ENCODE peak calls at places on chromosomes 11 and 22, in ten cellular contexts. One of them, this sample, is unnamed.
A peak's percentile ranks its signal among the peaks of the same experiment; 100 is the strongest.

GRCh38 chr11:17887779-17888178 is 125.1 kb downstream of the SERGEF start:
- DNase-seq in tibial artery: no peak
- DNase-seq in RWPE1: no peak
- DNase-seq in cardiac muscle cell: peak; percentile 15
- DNase-seq in K562: no peak
- DNase-seq in GM23338: peak; percentile 78
- DNase-seq in PC-9: no peak
- DNase-seq in coronary artery: no peak
- DNase-seq in GM23248: no peak
- DNase-seq in fibroblast of lung: peak; percentile 1
- DNase-seq in this sample: no peak

GRCh38 chr22:19378362-19378711 is 53.2 kb downstream of the HIRA start:
- DNase-seq in tibial artery: no peak
- DNase-seq in RWPE1: no peak
- DNase-seq in cardiac muscle cell: no peak
- DNase-seq in K562: no peak
- DNase-seq in GM23338: no peak
- DNase-seq in PC-9: no peak
- DNase-seq in coronary artery: peak; percentile 38
- DNase-seq in GM23248: no peak
- DNase-seq in fibroblast of lung: no peak
- DNase-seq in this sample: no peak

GRCh38 chr22:17703811-17704210 is 65.3 kb downstream of the BCL2L13 start:
- DNase-seq in tibial artery: no peak
- DNase-seq in RWPE1: no peak
- DNase-seq in cardiac muscle cell: peak; percentile 10
- DNase-seq in K562: no peak
- DNase-seq in GM23338: no peak
- DNase-seq in PC-9: no peak
- DNase-seq in coronary artery: no peak
- DNase-seq in GM23248: peak; percentile 37
- DNase-seq in fibroblast of lung: peak; percentile 7
- DNase-seq in this sample: no peak

GRCh38 chr22:37647317-37647716 is 7.8 kb downstream of the SH3BP1 start:
- DNase-seq in tibial artery: no peak
- DNase-seq in RWPE1: no peak
- DNase-seq in cardiac muscle cell: no peak
- DNase-seq in K562: no peak
- DNase-seq in GM23338: no peak
- DNase-seq in PC-9: no peak
- DNase-seq in coronary artery: no peak
- DNase-seq in GM23248: no peak
- DNase-seq in fibroblast of lung: no peak
- DNase-seq in this sample: no peak

GRCh38 chr22:34975721-34976120 is 90.2 kb upstream of the ISX start:
- DNase-seq in tibial artery: no peak
- DNase-seq in RWPE1: no peak
- DNase-seq in cardiac muscle cell: no peak
- DNase-seq in K562: no peak
- DNase-seq in GM23338: peak; percentile 60
- DNase-seq in PC-9: no peak
- DNase-seq in coronary artery: no peak
- DNase-seq in GM23248: no peak
- DNase-seq in fibroblast of lung: no peak
- DNase-seq in this sample: no peak

GRCh38 chr11:3178349-3178748 is 13.2 kb upstream of the OSBPL5 start:
- DNase-seq in tibial artery: no peak
- DNase-seq in RWPE1: no peak
- DNase-seq in cardiac muscle cell: peak; percentile 70
- DNase-seq in K562: no peak
- DNase-seq in GM23338: no peak
- DNase-seq in PC-9: no peak
- DNase-seq in coronary artery: no peak
- DNase-seq in GM23248: peak; percentile 50
- DNase-seq in fibroblast of lung: peak; percentile 86
- DNase-seq in this sample: no peak

GRCh38 chr11:123751777-123752176 is 2.5 kb downstream of the OR6X1 start:
- DNase-seq in tibial artery: no peak
- DNase-seq in RWPE1: no peak
- DNase-seq in cardiac muscle cell: no peak
- DNase-seq in K562: no peak
- DNase-seq in GM23338: no peak
- DNase-seq in PC-9: no peak
- DNase-seq in coronary artery: no peak
- DNase-seq in GM23248: no peak
- DNase-seq in fibroblast of lung: no peak
- DNase-seq in this sample: no peak

GRCh38 chr22:27866136-27867091 is 52.6 kb downstream of the PITPNB start:
- DNase-seq in tibial artery: peak; percentile 67
- DNase-seq in RWPE1: peak; percentile 71
- DNase-seq in cardiac muscle cell: peak; percentile 90
- DNase-seq in K562: no peak
- DNase-seq in GM23338: no peak
- DNase-seq in PC-9: no peak
- DNase-seq in coronary artery: no peak
- DNase-seq in GM23248: peak; percentile 95
- DNase-seq in fibroblast of lung: peak; percentile 92
- DNase-seq in this sample: no peak

GRCh38 chr11:2471804-2472096 is 26.9 kb downstream of the KCNQ1 start:
- DNase-seq in tibial artery: no peak
- DNase-seq in RWPE1: no peak
- DNase-seq in cardiac muscle cell: no peak
- DNase-seq in K562: no peak
- DNase-seq in GM23338: no peak
- DNase-seq in PC-9: no peak
- DNase-seq in coronary artery: no peak
- DNase-seq in GM23248: no peak
- DNase-seq in fibroblast of lung: no peak
- DNase-seq in this sample: no peak

GRCh38 chr22:37353839-37354238 is 71.5 kb downstream of the CYTH4 start:
- DNase-seq in tibial artery: no peak
- DNase-seq in RWPE1: peak; percentile 65
- DNase-seq in cardiac muscle cell: no peak
- DNase-seq in K562: no peak
- DNase-seq in GM23338: no peak
- DNase-seq in PC-9: peak; percentile 59
- DNase-seq in coronary artery: no peak
- DNase-seq in GM23248: peak; percentile 74
- DNase-seq in fibroblast of lung: peak; percentile 94
- DNase-seq in this sample: no peak

GRCh38 chr11:100680070-100680469 is 7.0 kb upstream of the ARHGAP42 start:
- DNase-seq in tibial artery: no peak
- DNase-seq in RWPE1: no peak
- DNase-seq in cardiac muscle cell: no peak
- DNase-seq in K562: no peak
- DNase-seq in GM23338: no peak
- DNase-seq in PC-9: no peak
- DNase-seq in coronary artery: no peak
- DNase-seq in GM23248: no peak
- DNase-seq in fibroblast of lung: no peak
- DNase-seq in this sample: no peak

GRCh38 chr11:86587559-86588193 is 84.7 kb downstream of the ME3 start:
- DNase-seq in tibial artery: no peak
- DNase-seq in RWPE1: no peak
- DNase-seq in cardiac muscle cell: no peak
- DNase-seq in K562: no peak
- DNase-seq in GM23338: no peak
- DNase-seq in PC-9: no peak
- DNase-seq in coronary artery: no peak
- DNase-seq in GM23248: no peak
- DNase-seq in fibroblast of lung: no peak
- DNase-seq in this sample: no peak
- H3K27ac ChIP-seq in tibial artery: peak overlapping the region; percentile 52
- H3K27ac ChIP-seq in RWPE1: no peak overlapping the region
- H3K27ac ChIP-seq in cardiac muscle cell: no peak overlapping the region
- H3K27ac ChIP-seq in K562: no peak overlapping the region
- H3K27ac ChIP-seq in GM23338: no peak overlapping the region
- H3K27ac ChIP-seq in PC-9: no peak overlapping the region
- H3K27ac ChIP-seq in coronary artery: peak overlapping the region; percentile 15
- H3K27ac ChIP-seq in GM23248: no peak overlapping the region
- H3K27ac ChIP-seq in fibroblast of lung: no peak overlapping the region
- H3K27ac ChIP-seq in this sample: no peak overlapping the region

GRCh38 chr11:67271548-67272284 is 5.4 kb downstream of the GRK2 start:
- DNase-seq in tibial artery: peak; percentile 45
- DNase-seq in RWPE1: no peak
- DNase-seq in cardiac muscle cell: no peak
- DNase-seq in K562: no peak
- DNase-seq in GM23338: no peak
- DNase-seq in PC-9: no peak
- DNase-seq in coronary artery: peak; percentile 80
- DNase-seq in GM23248: no peak
- DNase-seq in fibroblast of lung: no peak
- DNase-seq in this sample: peak; percentile 52

GRCh38 chr11:67271212-67271547 is 4.9 kb downstream of the GRK2 start:
- DNase-seq in tibial artery: no peak
- DNase-seq in RWPE1: no peak
- DNase-seq in cardiac muscle cell: no peak
- DNase-seq in K562: no peak
- DNase-seq in GM23338: no peak
- DNase-seq in PC-9: no peak
- DNase-seq in coronary artery: no peak
- DNase-seq in GM23248: no peak
- DNase-seq in fibroblast of lung: no peak
- DNase-seq in this sample: no peak

GRCh38 chr11:67273260-67273990 is 7.2 kb downstream of the GRK2 start:
- DNase-seq in tibial artery: peak; percentile 22
- DNase-seq in RWPE1: no peak
- DNase-seq in cardiac muscle cell: no peak
- DNase-seq in K562: no peak
- DNase-seq in GM23338: no peak
- DNase-seq in PC-9: no peak
- DNase-seq in coronary artery: no peak
- DNase-seq in GM23248: no peak
- DNase-seq in fibroblast of lung: no peak
- DNase-seq in this sample: no peak

GRCh38 chr11:67270256-67271211 is 4.3 kb downstream of the GRK2 start:
- DNase-seq in tibial artery: peak; percentile 71
- DNase-seq in RWPE1: no peak
- DNase-seq in cardiac muscle cell: peak; percentile 47
- DNase-seq in K562: no peak
- DNase-seq in GM23338: peak; percentile 82
- DNase-seq in PC-9: no peak
- DNase-seq in coronary artery: no peak
- DNase-seq in GM23248: no peak
- DNase-seq in fibroblast of lung: no peak
- DNase-seq in this sample: no peak

GRCh38 chr11:67272327-67273259 is 6.3 kb downstream of the GRK2 start:
- DNase-seq in tibial artery: peak; percentile 23
- DNase-seq in RWPE1: no peak
- DNase-seq in cardiac muscle cell: no peak
- DNase-seq in K562: no peak
- DNase-seq in GM23338: no peak
- DNase-seq in PC-9: no peak
- DNase-seq in coronary artery: no peak
- DNase-seq in GM23248: no peak
- DNase-seq in fibroblast of lung: no peak
- DNase-seq in this sample: no peak
- H3K27ac ChIP-seq in tibial artery: peak overlapping the region; percentile 93
- H3K27ac ChIP-seq in RWPE1: peak overlapping the region; percentile 96
- H3K27ac ChIP-seq in cardiac muscle cell: no peak overlapping the region
- H3K27ac ChIP-seq in K562: no peak overlapping the region
- H3K27ac ChIP-seq in GM23338: no peak overlapping the region
- H3K27ac ChIP-seq in PC-9: no peak overlapping the region
- H3K27ac ChIP-seq in coronary artery: peak overlapping the region; percentile 59
- H3K27ac ChIP-seq in GM23248: no peak overlapping the region
- H3K27ac ChIP-seq in fibroblast of lung: peak overlapping the region; percentile 29
- H3K27ac ChIP-seq in this sample: peak overlapping the region; percentile 59

DNA sequence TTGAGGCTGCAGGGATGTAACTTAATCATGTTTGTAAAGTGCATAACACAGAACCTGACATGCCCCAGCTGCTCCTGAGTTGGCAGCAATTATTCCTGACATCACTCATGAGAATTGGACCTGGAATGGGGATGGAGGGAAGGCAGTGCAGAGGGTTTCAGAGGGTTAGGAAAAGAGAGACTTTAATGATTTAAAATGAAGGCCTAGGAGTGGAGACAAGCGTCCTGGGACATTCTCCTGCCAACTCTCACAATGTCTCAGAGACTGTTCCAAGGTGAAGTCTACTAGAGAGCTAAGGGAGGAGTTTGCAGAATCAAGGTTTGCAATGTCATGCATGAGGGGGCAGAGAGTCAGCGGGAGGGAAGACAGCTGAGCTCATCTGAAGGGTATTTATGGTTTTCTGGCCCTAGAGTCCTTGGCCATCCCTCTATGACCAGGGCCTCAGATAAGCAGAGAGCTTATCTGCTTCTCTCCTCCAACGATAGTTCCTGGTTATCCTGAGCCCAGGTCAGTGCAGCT is 36.9 kb downstream of the GGTLC2 start:
- DNase-seq in tibial artery: no peak
- DNase-seq in RWPE1: no peak
- DNase-seq in cardiac muscle cell: peak; percentile 36
- DNase-seq in K562: no peak
- DNase-seq in GM23338: no peak
- DNase-seq in PC-9: no peak
- DNase-seq in coronary artery: no peak
- DNase-seq in GM23248: peak; percentile 51
- DNase-seq in fibroblast of lung: peak; percentile 11
- DNase-seq in this sample: no peak
- H3K27ac ChIP-seq in tibial artery: no peak overlapping the region
- H3K27ac ChIP-seq in RWPE1: no peak overlapping the region
- H3K27ac ChIP-seq in cardiac muscle cell: no peak overlapping the region
- H3K27ac ChIP-seq in K562: no peak overlapping the region
- H3K27ac ChIP-seq in GM23338: no peak overlapping the region
- H3K27ac ChIP-seq in PC-9: no peak overlapping the region
- H3K27ac ChIP-seq in coronary artery: no peak overlapping the region
- H3K27ac ChIP-seq in GM23248: no peak overlapping the region
- H3K27ac ChIP-seq in fibroblast of lung: no peak overlapping the region
- H3K27ac ChIP-seq in this sample: no peak overlapping the region

GRCh38 chr11:130528862-130529261 is 80.4 kb downstream of the ADAMTS15 start:
- DNase-seq in tibial artery: no peak
- DNase-seq in RWPE1: no peak
- DNase-seq in cardiac muscle cell: no peak
- DNase-seq in K562: no peak
- DNase-seq in GM23338: no peak
- DNase-seq in PC-9: no peak
- DNase-seq in coronary artery: peak; percentile 55
- DNase-seq in GM23248: no peak
- DNase-seq in fibroblast of lung: no peak
- DNase-seq in this sample: no peak

GRCh38 chr11:130528301-130528651 is 79.8 kb downstream of the ADAMTS15 start:
- DNase-seq in tibial artery: no peak
- DNase-seq in RWPE1: no peak
- DNase-seq in cardiac muscle cell: no peak
- DNase-seq in K562: no peak
- DNase-seq in GM23338: no peak
- DNase-seq in PC-9: peak; percentile 38
- DNase-seq in coronary artery: peak; percentile 70
- DNase-seq in GM23248: no peak
- DNase-seq in fibroblast of lung: peak; percentile 71
- DNase-seq in this sample: no peak

GRCh38 chr11:130525307-130525706 is 76.9 kb downstream of the ADAMTS15 start:
- DNase-seq in tibial artery: no peak
- DNase-seq in RWPE1: no peak
- DNase-seq in cardiac muscle cell: no peak
- DNase-seq in K562: no peak
- DNase-seq in GM23338: no peak
- DNase-seq in PC-9: no peak
- DNase-seq in coronary artery: peak; percentile 50
- DNase-seq in GM23248: no peak
- DNase-seq in fibroblast of lung: no peak
- DNase-seq in this sample: no peak

GRCh38 chr11:130531061-130531460 is 82.6 kb downstream of the ADAMTS15 start:
- DNase-seq in tibial artery: no peak
- DNase-seq in RWPE1: no peak
- DNase-seq in cardiac muscle cell: peak; percentile 39
- DNase-seq in K562: no peak
- DNase-seq in GM23338: no peak
- DNase-seq in PC-9: peak; percentile 47
- DNase-seq in coronary artery: no peak
- DNase-seq in GM23248: no peak
- DNase-seq in fibroblast of lung: peak; percentile 95
- DNase-seq in this sample: no peak

GRCh38 chr11:130527648-130528300 is 79.3 kb downstream of the ADAMTS15 start:
- DNase-seq in tibial artery: no peak
- DNase-seq in RWPE1: no peak
- DNase-seq in cardiac muscle cell: peak; percentile 89
- DNase-seq in K562: no peak
- DNase-seq in GM23338: no peak
- DNase-seq in PC-9: peak; percentile 50
- DNase-seq in coronary artery: peak; percentile 74
- DNase-seq in GM23248: no peak
- DNase-seq in fibroblast of lung: peak; percentile 86
- DNase-seq in this sample: no peak
- H3K27ac ChIP-seq in tibial artery: no peak overlapping the region
- H3K27ac ChIP-seq in RWPE1: no peak overlapping the region
- H3K27ac ChIP-seq in cardiac muscle cell: peak overlapping the region; percentile 73
- H3K27ac ChIP-seq in K562: no peak overlapping the region
- H3K27ac ChIP-seq in GM23338: no peak overlapping the region
- H3K27ac ChIP-seq in PC-9: peak overlapping the region; percentile 55
- H3K27ac ChIP-seq in coronary artery: no peak overlapping the region
- H3K27ac ChIP-seq in GM23248: no peak overlapping the region
- H3K27ac ChIP-seq in fibroblast of lung: no peak overlapping the region
- H3K27ac ChIP-seq in this sample: no peak overlapping the region

This sample was measured in substantia nigra.